ENCODE peak calls at places on chromosomes 4 and X, in eight cellular contexts. F, P, W, T, A, R, Z and E are unnamed samples.
A peak's percentile ranks its signal among the peaks of the same experiment; 100 is the strongest.

GRCh38 chr4:41022116-41022515 is 192.2 kb downstream of the APBB2 start:
- DNase-seq in F (no peak), R (no peak), A (no peak), W (no peak), T (no peak), Z (no peak), P (no peak), E (no peak)

GRCh38 chrX:152405561-152405960 is 45.6 kb downstream of the GABRA3 start:
- DNase-seq in A (no peak), P (peak; percentile 1), R (no peak), F (no peak), W (no peak), T (no peak), Z (no peak), E (no peak)

GRCh38 chr4:81421346-81422218 is 50.1 kb downstream of the RASGEF1B start:
- DNase-seq in W (no peak), Z (no peak), P (peak; percentile 59), T (no peak), F (peak; percentile 26), R (no peak), A (no peak), E (no peak)

GRCh38 chrX:125288343-125288742 is 31.3 kb upstream of the TEX13C start:
- DNase-seq in P (no peak), T (no peak), W (no peak), R (no peak), A (no peak), Z (no peak), F (no peak), E (no peak)

GRCh38 chrX:69093960-69094935 is 71.0 kb downstream of the PJA1 start:
- DNase-seq in P (peak; percentile 26), A (no peak), Z (peak; percentile 30), R (no peak), W (peak; percentile 63), T (no peak), F (no peak), E (peak; percentile 7)

GRCh38 chr4:10054571-10055041 is 33.3 kb upstream of the SLC2A9 start:
- DNase-seq in A (no peak), F (no peak), W (no peak), T (no peak), P (peak; percentile 78), R (no peak), Z (no peak), E (no peak)

GRCh38 chr4:155891058-155891457 is 12.4 kb upstream of the TDO2 start:
- DNase-seq in R (no peak), F (no peak), W (no peak), A (no peak), P (no peak), T (no peak), Z (no peak), E (no peak)

GRCh38 chr4:26248647-26249046 is 72.2 kb upstream of the RBPJ start:
- DNase-seq in R (no peak), A (no peak), Z (no peak), F (no peak), P (no peak), W (peak; percentile 24), T (no peak), E (no peak)

GRCh38 chrX:119899125-119899524 is 3.4 kb downstream of the AKAP14 start:
- DNase-seq in F (no peak), R (no peak), A (no peak), Z (no peak), P (no peak), W (no peak), T (no peak), E (no peak)

GRCh38 chr4:48079972-48080391 is 54.1 kb downstream of the TXK start:
- DNase-seq in W (no peak), R (no peak), A (no peak), Z (no peak), F (no peak), T (no peak), P (no peak), E (no peak)

GRCh38 chr4:153014460-153014859 is 78.3 kb downstream of the FHDC1 start:
- DNase-seq in F (no peak), R (no peak), P (no peak), W (no peak), Z (no peak), A (no peak), T (no peak), E (no peak)

GRCh38 chr4:52358855-52359254 is 300.2 kb downstream of the USP46 start:
- DNase-seq in A (no peak), P (no peak), Z (no peak), T (no peak), W (no peak), R (no peak), F (no peak), E (no peak)

GRCh38 chrX:109783712-109784109 is 50.7 kb upstream of the ACSL4 start:
- DNase-seq in W (no peak), A (no peak), F (no peak), T (no peak), R (no peak), P (peak; percentile 50), Z (no peak), E (no peak)

GRCh38 chr4:170047774-170048354 is 21.7 kb upstream of the MFAP3L start:
- DNase-seq in R (no peak), F (no peak), A (peak; percentile 52), P (peak; percentile 25), T (no peak), Z (peak; percentile 45), W (peak; percentile 76), E (peak; percentile 71)

GRCh38 chrX:53714580-53715335 is 28.2 kb upstream of the HUWE1 start:
- DNase-seq in A (peak; percentile 53), W (no peak), F (peak; percentile 89), Z (peak; percentile 83), R (no peak), T (no peak), P (peak; percentile 69), E (peak; percentile 63)

GRCh38 chrX:102650903-102651241 is 411 bp upstream of the GPRASP1 start:
- DNase-seq in F (no peak), A (no peak), W (no peak), T (no peak), P (no peak), R (no peak), Z (no peak), E (no peak)

GRCh38 chr4:8101213-8101781 is 57.3 kb downstream of the ABLIM2 start:
- DNase-seq in A (peak; percentile 72), P (peak; percentile 23), T (peak; percentile 96), Z (no peak), F (no peak), W (peak; percentile 80), R (no peak), E (no peak)

GRCh38 chr4:127247293-127247952 is 385.3 kb upstream of the INTU start:
- DNase-seq in A (no peak), R (no peak), W (no peak), T (no peak), P (no peak), Z (no peak), F (no peak), E (no peak)

GRCh38 chr4:1242506-1243450 is 6.2 kb downstream of the CTBP1 start:
- DNase-seq in F (no peak), R (peak; percentile 15), P (no peak), T (no peak), W (no peak), A (no peak), Z (no peak), E (no peak)

GRCh38 chrX:19554786-19555185 is 39.5 kb upstream of the MAP3K15 start:
- DNase-seq in W (no peak), F (peak; percentile 38), T (no peak), P (peak; percentile 45), A (no peak), Z (no peak), R (no peak), E (no peak)

DNA sequence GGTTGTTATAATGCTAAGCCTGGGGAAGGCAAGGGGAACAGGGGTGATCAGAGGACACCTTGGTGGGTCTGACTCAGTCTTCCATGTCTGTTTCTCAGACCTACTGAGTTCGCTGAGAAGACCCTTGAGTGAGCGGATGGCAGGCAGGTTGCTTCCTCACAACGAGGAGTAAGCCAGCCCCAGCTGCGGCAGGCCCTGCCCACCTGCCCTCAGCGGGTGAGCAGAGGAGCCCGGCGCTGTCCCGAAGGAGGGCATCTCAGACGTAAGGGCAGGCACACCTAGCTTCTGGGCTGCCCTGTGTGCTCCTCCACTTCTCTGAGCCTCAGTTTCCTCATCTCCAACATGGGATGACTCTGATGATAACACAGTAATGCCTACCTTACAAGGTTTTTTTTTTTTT is 30.3 kb downstream of the MSX1 start:
- DNase-seq in T (no peak), Z (no peak), A (no peak), F (no peak), P (no peak), W (no peak), R (no peak), E (no peak)
- H3K27me3 ChIP-seq in T (peaks cover 6% of the 10 kb centered on the region), Z (peaks cover 11% of the 10 kb centered on the region), A (peaks cover 13% of the 10 kb centered on the region), F (peaks cover 1% of the 10 kb centered on the region), P (no peaks in the 10 kb centered on the region), W (no peaks in the 10 kb centered on the region), R (no peaks in the 10 kb centered on the region), E (peaks cover 2% of the 10 kb centered on the region)

GRCh38 chrX:149493567-149494562 is 11.2 kb downstream of the IDS start:
- DNase-seq in P (no peak), F (no peak), T (no peak), Z (no peak), R (no peak), W (no peak), A (no peak), E (no peak)
- H3K27ac ChIP-seq in P (peak overlapping the region; percentile 83), F (no peak overlapping the region), T (peak overlapping the region; percentile 57), Z (no peak overlapping the region), R (no peak overlapping the region), W (no peak overlapping the region), A (no peak overlapping the region), E (no peak overlapping the region)

DNA sequence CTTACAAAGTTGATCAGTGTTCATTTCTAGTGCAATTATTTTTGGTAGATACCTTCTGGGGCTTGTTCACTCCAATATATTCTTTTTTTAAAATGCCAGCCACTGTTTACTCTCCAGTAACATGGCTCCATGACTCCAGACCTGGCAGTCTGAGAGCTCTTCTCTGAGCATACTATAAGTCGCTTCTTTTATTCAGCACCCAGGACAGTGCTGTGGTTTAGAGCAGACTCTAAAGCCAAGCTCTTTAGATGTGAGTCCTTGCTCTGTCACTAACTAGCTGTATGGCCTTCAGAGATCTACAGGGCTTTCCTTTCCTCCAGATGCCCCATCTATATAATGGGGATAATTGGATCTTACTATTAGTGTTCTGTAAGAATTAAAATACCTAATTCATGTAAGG is 200.2 kb upstream of the FAM241A start:
- DNase-seq in A (no peak), T (no peak), P (no peak), R (no peak), W (no peak), F (no peak), Z (no peak), E (no peak)
- H3K27me3 ChIP-seq in A (no peaks in the 10 kb centered on the region), T (no peaks in the 10 kb centered on the region), P (peaks cover under 1% of the 10 kb centered on the region), R (no peaks in the 10 kb centered on the region), W (no peaks in the 10 kb centered on the region), F (no peaks in the 10 kb centered on the region), Z (no peaks in the 10 kb centered on the region), E (no peaks in the 10 kb centered on the region)

DNA sequence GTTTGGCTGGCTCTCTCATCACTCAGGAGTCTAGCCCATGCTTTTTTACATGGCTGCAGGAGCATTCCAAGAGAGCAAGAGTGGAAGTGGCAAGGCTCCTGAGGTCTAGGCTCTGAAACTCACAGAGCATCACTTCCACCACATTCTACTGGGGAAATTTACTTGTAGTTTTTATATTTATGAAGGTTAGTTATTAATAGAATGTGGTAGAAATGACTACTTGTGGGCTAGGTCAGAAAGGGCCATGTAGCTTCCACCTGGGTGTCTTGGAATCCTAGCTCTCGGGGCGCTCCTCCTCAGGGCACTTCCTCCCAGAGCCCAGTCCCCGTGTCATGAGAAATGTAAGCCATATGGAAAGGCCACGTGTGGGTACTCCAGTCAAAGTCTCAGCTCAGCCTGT is 127.0 kb upstream of the CASK start:
- DNase-seq in A (no peak), T (no peak), R (no peak), P (no peak), Z (no peak), W (no peak), F (no peak), E (no peak)
- H3K27ac ChIP-seq in A (no peak overlapping the region), T (no peak overlapping the region), R (no peak overlapping the region), P (no peak overlapping the region), Z (no peak overlapping the region), W (no peak overlapping the region), F (no peak overlapping the region), E (no peak overlapping the region)